ENCODE peak calls at places on chromosomes 5 and 9, in five cellular contexts. X, G, W, D and H are unnamed samples.

GRCh38 chr9:12785251-12785880 is 10.5 kb downstream of the LURAP1L start:
- DNase-seq in X (peak; percentile 74), G (peak; percentile 92), W (peak; percentile 73), D (no peak), H (peak; percentile 65)

GRCh38 chr5:107658528-107658927 is 12.2 kb downstream of the EFNA5 start:
- DNase-seq in X (no peak), G (no peak), W (no peak), D (no peak), H (no peak)

GRCh38 chr5:40401965-40402364 is 277.8 kb upstream of the PTGER4 start:
- DNase-seq in X (peak; percentile 77), G (peak; percentile 95), W (no peak), D (no peak), H (no peak)

GRCh38 chr5:130109152-130109551 is 204.9 kb downstream of the CHSY3 start:
- DNase-seq in X (peak; percentile 30), G (peak; percentile 61), W (no peak), D (no peak), H (no peak)

GRCh38 chr5:173094012-173094661 is 38.0 kb downstream of the CREBRF start:
- DNase-seq in X (peak; percentile 42), G (peak; percentile 61), W (no peak), D (no peak), H (no peak)

GRCh38 chr5:146042628-146043279 is 62.6 kb downstream of the PLAC8L1 start:
- DNase-seq in X (peak; percentile 97), G (peak; percentile 92), W (no peak), D (no peak), H (no peak)

GRCh38 chr5:149240354-149240998 is 31.2 kb upstream of the AFAP1L1 start:
- DNase-seq in X (no peak), G (no peak), W (no peak), D (peak; percentile 65), H (peak; percentile 87)

GRCh38 chr9:124190761-124191160 is 67.0 kb upstream of the NEK6 start:
- DNase-seq in X (no peak), G (no peak), W (no peak), D (no peak), H (no peak)

GRCh38 chr5:62514510-62515119 is 64.0 kb upstream of the LRRC70 start:
- DNase-seq in X (no peak), G (no peak), W (no peak), D (no peak), H (no peak)

GRCh38 chr5:82313016-82313415 is 34.9 kb upstream of the RPS23 start:
- DNase-seq in X (no peak), G (no peak), W (no peak), D (no peak), H (no peak)

GRCh38 chr5:124790895-124791732 is 44.7 kb upstream of the ZNF608 start:
- DNase-seq in X (peak; percentile 25), G (peak; percentile 12), W (no peak), D (no peak), H (no peak)

GRCh38 chr5:138068742-138069375 is 15.0 kb upstream of the WNT8A start:
- DNase-seq in X (peak; percentile 53), G (peak; percentile 81), W (peak; percentile 21), D (peak; percentile 77), H (no peak)

GRCh38 chr5:81856948-81857928 is 106.3 kb upstream of the SSBP2 start:
- DNase-seq in X (peak; percentile 19), G (peak; percentile 57), W (peak; percentile 56), D (peak; percentile 92), H (peak; percentile 81)

GRCh38 chr9:2815661-2816060 is 28.2 kb downstream of the PUM3 start:
- DNase-seq in X (no peak), G (no peak), W (no peak), D (no peak), H (no peak)
- H3K36me3 ChIP-seq in X (peaks cover 44% of the 10 kb centered on the region), G (peaks cover 42% of the 10 kb centered on the region), W (no peaks in the 10 kb centered on the region), D (peaks cover 57% of the 10 kb centered on the region), H (no peaks in the 10 kb centered on the region)

DNA sequence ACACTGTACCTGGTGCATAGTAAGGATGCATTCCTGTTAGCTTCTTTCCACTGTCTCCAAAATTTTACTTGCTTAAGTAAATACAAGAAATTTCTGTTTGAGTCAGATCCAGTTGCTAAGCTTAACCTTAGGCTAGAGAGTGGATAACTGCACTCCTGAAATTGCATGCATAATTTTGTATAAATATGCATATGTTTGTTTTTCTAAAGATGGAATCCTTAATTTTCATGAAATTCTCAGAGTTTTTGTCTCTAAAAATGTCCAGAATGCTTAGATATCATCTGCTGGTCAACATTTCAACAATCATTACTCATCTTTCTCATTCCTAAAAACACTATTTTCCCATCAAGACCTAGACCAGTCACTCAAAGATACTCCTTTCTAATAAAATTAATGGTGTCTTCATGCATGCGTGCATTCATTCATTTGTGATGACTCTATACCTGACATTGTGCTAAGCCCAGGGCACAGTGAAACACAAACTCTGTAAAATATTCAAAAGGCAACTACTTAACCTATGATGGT is 284.8 kb downstream of the SEC61B start:
- DNase-seq in X (no peak), G (no peak), W (no peak), D (no peak), H (no peak)
- H3K4me1 ChIP-seq in X (no peaks in the 10 kb centered on the region), G (no peaks in the 10 kb centered on the region), W (no peaks in the 10 kb centered on the region), D (no peaks in the 10 kb centered on the region), H (no peaks in the 10 kb centered on the region)

GRCh38 chr9:19376931-19377330 is 3.1 kb downstream of the RPS6 start:
- DNase-seq in X (no peak), G (no peak), W (no peak), D (no peak), H (no peak)
- H3K36me3 ChIP-seq in X (peaks cover 54% of the 10 kb centered on the region), G (peaks cover 57% of the 10 kb centered on the region), W (peaks cover 7% of the 10 kb centered on the region), D (peaks cover 76% of the 10 kb centered on the region), H (peaks cover 54% of the 10 kb centered on the region)

DNA sequence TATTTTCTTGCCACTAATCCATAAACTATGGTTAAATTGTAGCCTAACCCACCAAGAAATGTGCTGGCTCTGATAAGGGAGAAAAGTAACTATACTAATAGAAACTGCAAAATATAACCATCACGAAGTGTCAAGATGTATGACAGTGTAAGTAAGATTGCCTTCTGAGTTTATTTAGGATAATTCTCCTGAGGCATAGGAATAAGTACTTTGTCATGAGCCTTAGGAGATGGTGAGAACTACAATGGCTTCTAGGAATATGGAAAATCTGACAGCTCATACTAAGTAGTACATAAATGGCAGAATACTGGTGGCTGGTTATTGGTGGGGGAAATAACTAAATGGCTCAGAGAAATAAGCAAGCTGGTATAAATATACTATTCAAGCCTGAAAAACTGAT is 543.9 kb downstream of the PRR16 start:
- DNase-seq in X (no peak), G (no peak), W (no peak), D (no peak), H (no peak)
- H3K4me1 ChIP-seq in X (no peaks in the 10 kb centered on the region), G (no peaks in the 10 kb centered on the region), W (no peaks in the 10 kb centered on the region), D (no peaks in the 10 kb centered on the region), H (no peaks in the 10 kb centered on the region)

GRCh38 chr9:114344692-114345091 is 15.0 kb downstream of the ORM2 start:
- DNase-seq in X (no peak), G (no peak), W (no peak), D (no peak), H (peak; percentile 48)
- H3K36me3 ChIP-seq in X (no peaks in the 10 kb centered on the region), G (no peaks in the 10 kb centered on the region), W (peaks cover 18% of the 10 kb centered on the region), D (peaks cover 47% of the 10 kb centered on the region), H (peaks cover 8% of the 10 kb centered on the region)

DNA sequence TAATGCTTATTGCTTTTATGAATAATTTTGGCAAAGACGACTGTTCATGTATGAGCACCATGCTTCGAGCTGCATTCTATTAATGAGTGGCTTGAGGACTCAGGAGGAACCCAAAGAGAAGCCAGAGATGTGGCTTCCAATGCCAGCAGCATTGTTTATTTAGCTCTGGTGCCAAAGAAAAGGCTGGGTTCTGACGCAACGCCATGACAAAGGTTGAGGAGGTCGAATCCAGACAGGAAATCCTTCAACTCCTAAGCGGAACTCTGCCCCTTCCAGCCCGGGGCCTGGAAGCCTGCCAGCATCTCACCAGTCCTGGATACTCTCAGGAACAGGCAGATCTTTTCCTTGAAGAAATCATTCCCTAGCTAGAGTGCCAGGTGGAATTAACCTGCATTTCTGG is 104.4 kb downstream of the ARHGAP26 start:
- DNase-seq in X (peak; percentile 72), G (peak; percentile 95), W (peak; percentile 88), D (peak; percentile 78), H (peak; percentile 98)
- H3K4me1 ChIP-seq in X (peaks cover 46% of the 10 kb centered on the region), G (peaks cover 46% of the 10 kb centered on the region), W (no peaks in the 10 kb centered on the region), D (peaks cover 12% of the 10 kb centered on the region), H (peaks cover 48% of the 10 kb centered on the region)